ENCODE peak calls at places on chromosomes 16 and 17, in four cellular contexts. J is GM20000, V is activated T-helper 1 cell treated with Interleukin-2 at 50 U/mL for 16 hours, M is fibroblast of the conjunctiva. L is an unnamed sample.

GRCh38 chr17:55175788-55176425 is 88.9 kb upstream of the HLF start:
- DNase-seq in V (no peak), M (no peak), J (no peak), L (no peak)

GRCh38 chr17:3744032-3744431 is 20.3 kb downstream of the HASPIN start:
- DNase-seq in V (no peak), M (no peak), J (no peak), L (no peak)

GRCh38 chr16:59021751-59022150 is 287.6 kb upstream of the GOT2 start:
- DNase-seq in M (no peak), V (no peak), J (no peak), L (no peak)

GRCh38 chr16:63813862-63814261 is 1308.0 kb downstream of the CDH11 start:
- DNase-seq in M (no peak), V (no peak), J (no peak), L (no peak)

GRCh38 chr17:17358060-17358751 is 55.0 kb downstream of the NT5M start:
- DNase-seq in V (no peak), M (no peak), J (no peak), L (no peak)

GRCh38 chr17:13337864-13338371 is 263.8 kb downstream of the HS3ST3A1 start:
- DNase-seq in M (peak), V (no peak), J (peak), L (no peak)

GRCh38 chr17:19005442-19005773 is 844 bp upstream of the FAM83G start:
- DNase-seq in J (no peak), V (no peak), M (no peak), L (no peak)

GRCh38 chr17:14792751-14793150 is 472.4 kb downstream of the PMP22 start:
- DNase-seq in M (peak), J (no peak), V (no peak), L (no peak)

GRCh38 chr17:18280766-18281165 is 20.3 kb downstream of the MIEF2 start:
- DNase-seq in V (no peak), M (no peak), J (no peak), L (no peak)

GRCh38 chr16:66478733-66479511 is 51.8 kb downstream of the BEAN1 start:
- DNase-seq in V (peak), J (peak), M (no peak), L (peak)

GRCh38 chr17:41498276-41498675 is 7.1 kb downstream of the KRT13 start:
- DNase-seq in M (no peak), V (no peak), J (no peak), L (no peak)

GRCh38 chr16:28898266-28898665 is 20.0 kb downstream of the ATP2A1 start:
- DNase-seq in V (no peak), M (no peak), J (no peak), L (no peak)

GRCh38 chr16:88566158-88566557 is 4.0 kb upstream of the ZC3H18 start:
- DNase-seq in M (peak), V (no peak), J (no peak), L (no peak)

GRCh38 chr17:27353469-27354050 is 59.6 kb downstream of the WSB1 start:
- DNase-seq in J (peak), V (peak), M (peak), L (peak)

GRCh38 chr16:21302898-21303528 is 24.9 kb upstream of the CRYM start:
- DNase-seq in J (no peak), V (no peak), M (peak), L (no peak)

GRCh38 chr17:81518785-81519283 is 6.2 kb upstream of the ACTG1 start:
- DNase-seq in J (peak), V (no peak), M (no peak), L (no peak)

GRCh38 chr16:85750021-85750826 is 672 bp downstream of the C16orf74 start:
- DNase-seq in M (no peak), V (no peak), J (peak), L (no peak)